ENCODE peak calls at places on chromosome 10, in five cellular contexts. Q is GM12878, B is A549, S is NB4, V is HepG2. G is an unnamed sample.

GRCh38 chr10:104081998-104082397 is 3.7 kb downstream of the COL17A1 start:
- DNase-seq in S (no peak), V (no peak), Q (no peak), B (no peak), G (no peak)

GRCh38 chr10:126921974-126922525 is 16.8 kb downstream of the DOCK1 start:
- DNase-seq in S (no peak), B (peak), V (no peak), Q (no peak), G (no peak)

GRCh38 chr10:26835025-26835424 is 25.7 kb downstream of the ABI1 start:
- DNase-seq in S (no peak), V (no peak), Q (no peak), B (no peak), G (no peak)

GRCh38 chr10:123882681-123883445 is 8.7 kb downstream of the CPXM2 start:
- DNase-seq in V (no peak), Q (no peak), B (no peak), S (no peak), G (no peak)

GRCh38 chr10:115422624-115423023 is 329.5 kb downstream of the ATRNL1 start:
- DNase-seq in S (no peak), B (no peak), Q (no peak), V (no peak), G (no peak)

GRCh38 chr10:22003111-22003963 is at the start of gene DNAJC1:
- DNase-seq in S (peak), V (peak), Q (peak), B (peak), G (peak)

GRCh38 chr10:11863353-11864105 is 40.4 kb downstream of the PROSER2 start:
- DNase-seq in B (no peak), S (no peak), Q (peak), V (no peak), G (no peak)

GRCh38 chr10:68572151-68572550 is 12.0 kb downstream of the TET1 start:
- DNase-seq in S (no peak), V (no peak), Q (no peak), B (no peak), G (no peak)

GRCh38 chr10:81920213-81920829 is 45.3 kb downstream of the NRG3 start:
- DNase-seq in S (peak), Q (no peak), B (no peak), V (no peak), G (peak)

GRCh38 chr10:122492955-122493597 is 31.7 kb downstream of the HTRA1 start:
- DNase-seq in V (no peak), Q (no peak), S (no peak), B (no peak), G (no peak)

GRCh38 chr10:129075936-129076335 is 391.1 kb upstream of the MGMT start:
- DNase-seq in Q (no peak), S (no peak), B (no peak), V (no peak), G (no peak)
- TF ChIP-seq MYC in Q (no peak), S (no peak), B (no peak), V (no peak), G (no peak)

GRCh38 chr10:50653142-50653541 is 29.4 kb upstream of the SGMS1 start:
- DNase-seq in Q (no peak), V (no peak), B (peak), S (peak), G (peak)
- TF ChIP-seq MYC in Q (no peak), V (no peak), B (no peak), S (no peak), G (no peak)

GRCh38 chr10:69644658-69645295 is 14.7 kb downstream of the FAM241B start:
- DNase-seq in S (peak), B (peak), V (peak), Q (no peak), G (peak)
- TF ChIP-seq MYC in S (no peak), B (no peak), V (no peak), Q (no peak), G (no peak)

GRCh38 chr10:94211187-94211529 is 151.6 kb downstream of the NOC3L start:
- DNase-seq in S (no peak), B (no peak), Q (no peak), V (no peak), G (no peak)
- TF ChIP-seq MYC in S (no peak), B (no peak), Q (no peak), V (no peak), G (no peak)

DNA sequence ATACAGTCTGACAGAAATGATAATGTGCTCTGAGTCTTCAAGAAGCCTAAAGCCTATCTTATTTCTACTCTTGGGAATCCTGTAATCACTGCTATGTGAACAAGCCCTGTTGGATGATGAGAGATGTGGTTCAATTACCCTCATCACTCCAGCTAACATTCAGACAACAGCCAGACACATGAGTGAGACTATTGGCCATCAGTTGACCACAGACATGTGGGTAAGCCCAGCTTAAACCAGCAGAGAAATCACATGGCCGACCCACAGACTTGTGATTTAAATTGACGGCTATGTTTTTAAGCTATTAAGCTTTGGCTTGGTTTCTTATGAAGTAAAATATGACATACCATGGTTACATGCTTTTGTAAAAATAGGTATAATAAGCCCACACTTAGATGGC is 2.6 kb downstream of the MBL2 start:
- DNase-seq in V (no peak), B (no peak), S (no peak), Q (no peak), G (no peak)
- TF ChIP-seq MYC in V (no peak), B (no peak), S (no peak), Q (no peak), G (no peak)

GRCh38 chr10:125823663-125824251 is 411 bp downstream of the BCCIP start:
- DNase-seq in Q (no peak), V (no peak), S (peak), B (no peak), G (peak)

GRCh38 chr10:125828311-125828710 is 5.0 kb downstream of the BCCIP start:
- DNase-seq in Q (no peak), B (no peak), S (no peak), V (no peak), G (no peak)

GRCh38 chr10:125827133-125827532 is 3.8 kb downstream of the BCCIP start:
- DNase-seq in Q (no peak), S (peak), V (no peak), B (no peak), G (no peak)

GRCh38 chr10:125822878-125823662 is at the start of the genes BCCIP and UROS:
- DNase-seq in Q (peak), S (peak), B (peak), V (peak), G (peak)

DNA sequence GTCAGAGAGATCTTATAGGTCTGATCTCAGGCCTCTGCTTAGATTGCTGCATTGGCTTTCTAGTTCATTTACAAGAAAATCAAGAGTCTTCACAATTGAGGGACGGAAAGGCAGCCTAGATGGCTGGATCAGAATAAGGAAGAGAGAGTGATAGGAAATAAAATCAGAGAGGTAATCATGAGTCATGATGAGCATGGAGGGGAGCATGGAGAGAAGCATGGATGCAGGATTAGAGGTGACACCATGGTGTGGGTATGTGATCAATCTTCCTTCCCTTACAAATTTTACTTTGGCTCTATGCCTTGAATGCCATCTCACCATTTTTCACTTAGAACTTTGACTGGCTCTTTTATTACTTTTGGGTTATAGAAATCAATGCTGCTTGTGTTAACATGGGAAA is 1.4 kb downstream of the BCCIP start:
- DNase-seq in B (peak), Q (no peak), S (peak), V (no peak), G (no peak)
- TF ChIP-seq MYC in B (no peak), Q (no peak), S (no peak), V (no peak), G (no peak)

GRCh38 chr10:71512794-71513379 is 116.2 kb downstream of the CDH23 start:
- DNase-seq in Q (no peak), B (no peak), S (no peak), V (peak), G (no peak)
- TF ChIP-seq MYC in Q (no peak), B (no peak), S (no peak), V (no peak), G (no peak)